ENCODE peak calls at places on chromosome 6, in eight cellular contexts. Y, F, R, O, M, K, A and U are unnamed samples.

GRCh38 chr6:80287607-80288006 is 181.1 kb downstream of the BCKDHB start:
- DNase-seq in M (no peak), K (no peak), F (no peak), Y (no peak), O (no peak), A (no peak), R (no peak), U (no peak)

GRCh38 chr6:69064226-69064625 is 429.1 kb downstream of the ADGRB3 start:
- DNase-seq in A (no peak), F (no peak), M (no peak), R (no peak), O (no peak), Y (no peak), K (no peak), U (no peak)

GRCh38 chr6:130717657-130718056 is 109.5 kb upstream of the SMLR1 start:
- DNase-seq in M (no peak), R (no peak), F (no peak), A (no peak), K (no peak), O (no peak), Y (no peak), U (no peak)

GRCh38 chr6:31791324-31792089 is 4.0 kb downstream of the VARS1 start:
- DNase-seq in A (no peak), O (peak; percentile 9), M (peak; percentile 68), F (peak; percentile 50), R (no peak), K (peak; percentile 14), Y (no peak), U (no peak)

GRCh38 chr6:44076016-44076365 is 51.3 kb downstream of the MRPL14 start:
- DNase-seq in K (no peak), R (no peak), Y (no peak), O (no peak), F (no peak), M (no peak), A (no peak), U (no peak)

GRCh38 chr6:5728726-5729434 is 277.8 kb downstream of the NRN1 start:
- DNase-seq in O (no peak), R (no peak), K (peak; percentile 21), F (no peak), A (no peak), M (peak; percentile 65), Y (no peak), U (no peak)

GRCh38 chr6:11279213-11279780 is 46.8 kb upstream of the NEDD9 start:
- DNase-seq in Y (no peak), O (no peak), A (no peak), K (no peak), M (no peak), F (no peak), R (no peak), U (no peak)

GRCh38 chr6:89941031-89941775 is 46.9 kb downstream of the GJA10 start:
- DNase-seq in K (peak; percentile 13), F (no peak), R (no peak), M (no peak), Y (no peak), A (no peak), O (no peak), U (peak; percentile 18)